ENCODE peak calls at places on chromosome 3, in ten cellular contexts. W is PC-3; T is activated CD8-positive, alpha-beta memory T cell treated with anti-CD3 and anti-CD28 coated beads for 48 hours; Z is stimulated activated naive B cell treated with anti-CD40 and anti-IgM and Interleukin-4, amounts not matched to agents 10 μg/mL and 1 μg/mL and 100 μg/mL, for 72 hours; G is C1 segment of cervical spinal cord; S is OCI-M1; U is choroid plexus epithelial cell; O is Right ventricle myocardium superior; E is left cardiac atrium; R is iris pigment epithelial cell. I is an unnamed sample.

GRCh38 chr3:186267758-186268157 is 94.3 kb downstream of the DGKG start:
- DNase-seq in O (no peak), T (no peak), W (no peak), E (no peak), S (no peak), Z (no peak), G (no peak), R (no peak), U (no peak), I (no peak)

GRCh38 chr3:65793495-65794200 is 245.1 kb downstream of the MAGI1 start:
- DNase-seq in S (no peak), R (peak), G (no peak), O (no peak), W (peak), T (no peak), Z (no peak), U (no peak), E (no peak), I (no peak)

GRCh38 chr3:153734777-153735551 is 386.2 kb upstream of the ARHGEF26 start:
- DNase-seq in W (peak), U (no peak), O (no peak), R (peak), T (no peak), S (no peak), G (no peak), Z (no peak), E (no peak), I (no peak)

GRCh38 chr3:123392871-123393620 is 55.8 kb downstream of the ADCY5 start:
- DNase-seq in T (no peak), R (no peak), S (no peak), O (no peak), U (no peak), G (no peak), E (no peak), W (peak), Z (no peak), I (no peak)

GRCh38 chr3:87082806-87083440 is 92.0 kb upstream of the VGLL3 start:
- DNase-seq in S (peak), E (no peak), W (peak), Z (no peak), O (no peak), U (peak), T (no peak), R (peak), G (peak), I (no peak)

GRCh38 chr3:136235545-136235944 is 14.6 kb upstream of the PCCB start:
- DNase-seq in S (no peak), O (no peak), T (no peak), Z (no peak), U (no peak), E (no peak), R (no peak), G (no peak), W (no peak), I (no peak)

GRCh38 chr3:55492976-55493375 is 5.9 kb upstream of the WNT5A start:
- DNase-seq in U (no peak), S (no peak), T (no peak), W (no peak), R (no peak), O (no peak), E (no peak), G (no peak), Z (no peak), I (no peak)

GRCh38 chr3:153927107-153927506 is 194.1 kb upstream of the ARHGEF26 start:
- DNase-seq in W (peak), R (peak), U (peak), Z (no peak), O (no peak), T (no peak), E (no peak), G (no peak), S (peak), I (no peak)

GRCh38 chr3:130963878-130964277 is 62.7 kb downstream of the ASTE1 start:
- DNase-seq in E (no peak), W (peak), G (no peak), O (no peak), R (peak), U (peak), S (no peak), Z (no peak), T (no peak), I (no peak)

GRCh38 chr3:104825116-104825515 is 541.6 kb upstream of the ALCAM start:
- DNase-seq in O (no peak), S (no peak), R (peak), W (no peak), E (no peak), T (no peak), G (no peak), U (peak), Z (no peak), I (no peak)

GRCh38 chr3:128698211-128699011 is 27.6 kb upstream of the RAB7A start:
- DNase-seq in Z (peak), W (peak), G (peak), T (peak), O (peak), E (peak), S (no peak), U (peak), R (peak), I (peak)

GRCh38 chr3:79018671-79019136 is 749.1 kb downstream of the ROBO1 start:
- DNase-seq in S (peak), T (peak), G (peak), E (peak), R (peak), Z (peak), U (peak), W (peak), O (peak), I (peak)

GRCh38 chr3:114093596-114093995 is 37.1 kb downstream of the QTRT2 start:
- DNase-seq in W (peak), Z (no peak), U (peak), G (no peak), T (no peak), E (peak), R (peak), O (no peak), S (no peak), I (no peak)

GRCh38 chr3:195213639-195214315 is 57.2 kb downstream of the XXYLT1 start:
- DNase-seq in S (no peak), G (no peak), R (no peak), O (no peak), U (no peak), W (no peak), E (no peak), T (no peak), Z (no peak), I (no peak)

GRCh38 chr3:179651687-179652466 is 963 bp upstream of the USP13 start:
- DNase-seq in W (no peak), E (no peak), Z (no peak), G (peak), T (no peak), S (no peak), R (no peak), U (no peak), O (no peak), I (no peak)

GRCh38 chr3:67828486-67829010 is 174.1 kb upstream of the SUCLG2 start:
- DNase-seq in S (no peak), T (no peak), W (no peak), R (no peak), Z (no peak), O (no peak), E (no peak), G (no peak), U (no peak), I (no peak)

GRCh38 chr3:61871646-61872045 is 310.3 kb downstream of the PTPRG start:
- DNase-seq in E (no peak), T (no peak), W (no peak), R (no peak), G (no peak), O (no peak), Z (no peak), U (no peak), S (no peak), I (no peak)

GRCh38 chr3:27708246-27708645 is 13.9 kb downstream of the EOMES start:
- DNase-seq in O (no peak), U (no peak), S (no peak), T (no peak), E (no peak), W (peak), R (no peak), Z (no peak), G (no peak), I (no peak)

GRCh38 chr3:127413871-127414270 is 126.0 kb upstream of the PRR20G start:
- DNase-seq in E (no peak), R (no peak), Z (no peak), W (no peak), T (no peak), O (no peak), U (no peak), G (no peak), S (no peak), I (peak)

GRCh38 chr3:23865595-23866396 is 51.0 kb downstream of the NKIRAS1 start:
- DNase-seq in S (peak), R (peak), Z (no peak), W (peak), O (no peak), E (no peak), U (peak), T (no peak), G (peak), I (peak)

GRCh38 chr3:134483195-134483890 is 2.4 kb downstream of the ANAPC13 start:
- DNase-seq in W (peak), E (no peak), T (no peak), S (no peak), G (no peak), R (peak), U (peak), O (no peak), Z (no peak), I (no peak)

GRCh38 chr3:129501630-129502029 is 26.8 kb upstream of the RHO start:
- DNase-seq in T (no peak), Z (no peak), R (no peak), O (no peak), G (no peak), E (no peak), U (no peak), S (no peak), W (no peak), I (no peak)

GRCh38 chr3:71288269-71288930 is 295.1 kb downstream of the FOXP1 start:
- DNase-seq in E (no peak), W (no peak), U (peak), S (no peak), T (no peak), R (peak), O (no peak), Z (no peak), G (no peak), I (no peak)

GRCh38 chr3:111782447-111782782 is 76.7 kb upstream of the PHLDB2 start:
- DNase-seq in U (no peak), Z (no peak), T (no peak), E (no peak), W (no peak), S (no peak), G (no peak), O (no peak), R (no peak), I (no peak)

GRCh38 chr3:46662771-46663551 is 30.5 kb downstream of the ALS2CL start:
- DNase-seq in U (peak), Z (no peak), G (no peak), R (peak), T (no peak), O (no peak), E (peak), W (no peak), S (no peak), I (peak)

GRCh38 chr3:59866076-59866475 is 816.3 kb upstream of the CFAP20DC start:
- DNase-seq in U (peak), E (no peak), W (no peak), O (no peak), G (peak), T (no peak), Z (no peak), R (peak), S (no peak), I (no peak)

GRCh38 chr3:186361612-186362408 is at the start of gene DGKG:
- DNase-seq in T (no peak), G (peak), W (peak), R (no peak), O (peak), E (peak), U (no peak), Z (peak), S (no peak), I (peak)

GRCh38 chr3:23376516-23377248 is 173.6 kb downstream of the UBE2E2 start:
- DNase-seq in U (no peak), W (no peak), R (no peak), E (no peak), O (no peak), T (no peak), Z (no peak), S (no peak), G (no peak), I (no peak)

GRCh38 chr3:191753186-191753585 is 292.2 kb downstream of the PYDC2 start:
- DNase-seq in S (no peak), T (no peak), W (no peak), E (no peak), G (no peak), R (no peak), O (no peak), U (no peak), Z (no peak), I (no peak)

I was measured in kidney.